ENCODE peak calls at places on chromosome 13, in four cellular contexts. R, G, K and U are unnamed samples.

GRCh38 chr13:42992585-42993122 is 613 bp upstream of the EPSTI1 start:
- DNase-seq in R (no peak), K (no peak), G (no peak), U (no peak)

GRCh38 chr13:36880961-36881360 is 39.1 kb downstream of the SMAD9 start:
- DNase-seq in K (peak), R (no peak), G (no peak), U (no peak)

GRCh38 chr13:87235621-87236020 is 435.6 kb upstream of the SLITRK5 start:
- DNase-seq in R (no peak), K (peak), G (peak), U (no peak)

GRCh38 chr13:24052547-24052981 is 108.0 kb upstream of the SPATA13 start:
- DNase-seq in G (no peak), R (no peak), K (peak), U (no peak)

GRCh38 chr13:41561179-41561578 is 103.8 kb downstream of the RGCC start:
- DNase-seq in G (no peak), R (no peak), K (peak), U (no peak)

GRCh38 chr13:93603043-93603442 is 376.4 kb downstream of the GPC6 start:
- DNase-seq in K (peak), R (no peak), G (peak), U (peak)

GRCh38 chr13:47437411-47437810 is 540.6 kb upstream of the HTR2A start:
- DNase-seq in G (no peak), R (no peak), K (peak), U (no peak)

GRCh38 chr13:31807090-31807541 is 67.8 kb downstream of the RXFP2 start:
- DNase-seq in K (peak), R (no peak), G (no peak), U (no peak)

GRCh38 chr13:46759861-46760260 is 37.1 kb downstream of the ESD start:
- DNase-seq in K (peak), R (no peak), G (peak), U (no peak)

GRCh38 chr13:113157206-113157928 is 1.1 kb upstream of the PROZ start:
- DNase-seq in K (no peak), R (no peak), G (no peak), U (no peak)

GRCh38 chr13:29852464-29853054 is 2.1 kb upstream of the UBL3 start:
- DNase-seq in R (no peak), K (peak), G (no peak), U (no peak)

GRCh38 chr13:84894749-84895148 is 904.5 kb downstream of the SLITRK6 start:
- DNase-seq in K (no peak), R (no peak), G (no peak), U (peak)

GRCh38 chr13:64130600-64130999 is 2715.0 kb upstream of the PCDH20 start:
- DNase-seq in R (no peak), K (no peak), G (no peak), U (no peak)

GRCh38 chr13:109095126-109095525 is 465.7 kb downstream of the MYO16 start:
- DNase-seq in R (no peak), G (no peak), K (no peak), U (no peak)

GRCh38 chr13:20436505-20436904 is 89.2 kb downstream of the CRYL1 start:
- DNase-seq in G (no peak), R (no peak), K (no peak), U (no peak)

GRCh38 chr13:112702341-112702982 is 12.6 kb downstream of the ATP11A start:
- DNase-seq in K (no peak), R (no peak), G (no peak), U (no peak)

GRCh38 chr13:20099319-20099718 is 61.5 kb downstream of the GJA3 start:
- DNase-seq in R (no peak), K (no peak), G (no peak), U (peak)

GRCh38 chr13:100063333-100063732 is 25.6 kb upstream of the PCCA start:
- DNase-seq in K (peak), G (no peak), R (no peak), U (no peak)

GRCh38 chr13:100589178-100589725 is 663 bp upstream of the GGACT start:
- DNase-seq in R (no peak), K (peak), G (no peak), U (no peak)

GRCh38 chr13:46495647-46496046 is 57.3 kb upstream of the LRCH1 start:
- DNase-seq in R (no peak), G (no peak), K (peak), U (no peak)

GRCh38 chr13:75302031-75302430 is 179.9 kb downstream of the TBC1D4 start:
- DNase-seq in K (no peak), R (no peak), G (no peak), U (no peak)

GRCh38 chr13:94110011-94110410 is 369.5 kb downstream of the DCT start:
- DNase-seq in R (no peak), K (peak), G (no peak), U (no peak)

GRCh38 chr13:113917523-113918371 is 53.9 kb upstream of the GAS6 start:
- DNase-seq in R (no peak), K (no peak), G (no peak), U (no peak)

GRCh38 chr13:51067376-51068125 is 43.5 kb downstream of the C13orf42 start:
- DNase-seq in R (no peak), K (no peak), G (no peak), U (no peak)

DNA sequence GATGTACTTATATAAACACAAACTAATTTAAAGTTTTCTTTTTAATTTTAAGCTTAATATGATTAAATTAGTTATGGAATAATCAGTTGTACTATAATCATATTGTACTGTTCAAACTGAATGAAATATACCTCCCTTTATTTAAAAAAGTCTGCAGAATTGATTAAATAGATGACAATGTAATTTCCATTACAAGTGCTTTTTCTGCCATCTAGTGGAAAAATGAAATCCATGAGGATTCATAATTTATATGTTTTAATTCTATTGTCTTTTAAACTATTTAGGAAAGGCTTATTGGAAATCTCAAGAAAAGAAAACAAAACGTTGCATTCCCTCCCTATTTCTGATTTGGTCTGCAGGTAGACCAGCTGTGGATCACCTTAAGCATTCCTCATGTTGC is 30.8 kb downstream of the MZT1 start:
- DNase-seq in G (peak), K (peak), R (no peak), U (no peak)
- TF ChIP-seq EZH2phosphoT487 in G (no peak), K (no peak), R (no peak), U (no peak)

GRCh38 chr13:40318366-40318765 is 348.1 kb downstream of the FOXO1 start:
- DNase-seq in R (no peak), K (peak), G (no peak), U (no peak)
- TF ChIP-seq EZH2phosphoT487 in R (no peak), K (no peak), G (no peak), U (no peak)

GRCh38 chr13:83056269-83056668 is 826.0 kb downstream of the SLITRK1 start:
- DNase-seq in G (no peak), R (no peak), K (no peak), U (no peak)

DNA sequence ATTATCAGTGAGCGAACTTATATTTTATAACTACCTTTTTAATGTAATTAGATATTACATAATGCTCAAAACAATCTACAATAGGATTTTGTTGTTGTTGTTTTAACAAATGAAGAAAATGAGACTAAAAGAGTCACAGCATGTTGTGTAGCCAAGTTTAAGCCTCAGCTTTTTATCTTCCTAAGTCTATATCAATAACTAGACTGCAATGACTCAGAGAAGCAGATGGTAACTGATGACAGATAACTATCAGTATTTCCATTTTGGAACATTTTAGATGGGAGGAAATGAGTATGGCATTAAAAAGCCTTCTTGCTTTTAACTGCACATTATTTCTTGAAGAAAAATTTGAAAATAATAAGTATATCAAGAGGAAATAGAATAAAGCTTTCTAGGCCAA is 825.2 kb downstream of the SLITRK1 start:
- DNase-seq in K (peak), R (no peak), G (peak), U (no peak)
- TF ChIP-seq EZH2phosphoT487 in K (no peak), R (no peak), G (no peak), U (no peak)

DNA sequence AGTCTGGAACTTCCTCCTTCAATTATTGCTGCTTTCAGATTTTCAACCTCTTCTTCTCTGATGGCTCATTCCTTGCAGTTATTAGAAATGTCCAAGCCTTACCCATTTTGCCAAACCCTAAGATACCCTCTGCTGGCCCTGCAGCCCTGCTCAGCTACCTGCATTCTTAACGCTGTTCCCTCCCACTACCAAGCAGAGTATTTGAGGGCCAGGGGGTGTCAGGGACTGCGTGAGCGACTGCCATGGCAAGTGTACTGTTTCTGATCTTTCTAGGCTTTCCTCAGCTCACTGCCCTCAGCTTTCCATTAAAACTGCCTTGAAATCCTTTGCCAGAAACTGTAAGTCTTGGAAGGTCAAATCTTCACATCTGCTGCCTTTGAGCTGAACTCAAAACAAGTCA is 40.9 kb downstream of the HS6ST3 start:
- DNase-seq in G (no peak), K (no peak), R (peak), U (peak)
- TF ChIP-seq EZH2phosphoT487 in G (no peak), K (no peak), R (no peak), U (no peak)

DNA sequence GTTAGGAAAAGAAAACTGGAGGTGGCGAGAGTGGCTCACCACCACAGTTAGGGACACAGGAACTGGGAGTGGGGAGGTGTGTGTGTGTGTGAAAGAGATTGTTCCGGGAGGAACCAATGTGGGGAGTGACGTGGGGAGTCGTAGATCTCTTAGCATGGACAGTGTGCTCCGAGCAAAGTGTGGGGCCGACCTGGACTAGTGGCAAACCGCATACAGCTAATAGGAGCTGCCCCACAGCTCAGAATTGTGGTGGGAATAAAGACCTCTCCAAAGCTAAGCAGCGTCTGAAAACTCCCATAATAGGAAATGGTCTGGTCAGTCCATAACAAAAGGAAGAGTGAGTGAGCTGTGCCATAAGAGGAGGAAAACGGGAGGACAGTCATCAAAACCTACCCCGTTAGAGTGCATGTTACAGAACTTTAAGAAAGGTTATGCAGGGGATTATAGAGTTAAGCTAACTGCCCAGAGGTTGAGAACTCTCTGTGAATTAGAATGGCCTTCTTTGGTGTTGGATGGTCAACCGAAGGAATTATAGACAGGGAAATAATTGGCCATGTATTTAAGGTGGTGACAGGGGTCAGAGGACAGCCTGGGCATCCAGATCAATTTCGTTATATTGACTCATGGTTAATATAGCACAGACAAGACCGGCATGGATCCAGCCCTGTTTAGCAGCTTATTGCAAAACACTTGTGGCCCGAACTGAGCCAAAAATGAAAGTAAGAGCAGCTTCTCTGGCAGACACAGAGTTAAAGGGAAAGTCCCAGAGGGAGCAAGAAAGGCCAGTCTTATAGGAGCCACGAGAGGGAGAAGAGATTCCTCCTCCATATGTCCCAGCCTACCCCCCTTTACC is 8.9 kb upstream of the SLC15A1 start:
- DNase-seq in K (peak), G (no peak), R (no peak), U (no peak)
- TF ChIP-seq EZH2phosphoT487 in K (no peak), G (no peak), R (no peak), U (no peak)

GRCh38 chr13:28401303-28402056 is 93.4 kb downstream of the FLT1 start:
- DNase-seq in K (peak), R (no peak), G (peak), U (no peak)
- TF ChIP-seq EZH2phosphoT487 in K (peak), R (no peak), G (no peak), U (no peak)

DNA sequence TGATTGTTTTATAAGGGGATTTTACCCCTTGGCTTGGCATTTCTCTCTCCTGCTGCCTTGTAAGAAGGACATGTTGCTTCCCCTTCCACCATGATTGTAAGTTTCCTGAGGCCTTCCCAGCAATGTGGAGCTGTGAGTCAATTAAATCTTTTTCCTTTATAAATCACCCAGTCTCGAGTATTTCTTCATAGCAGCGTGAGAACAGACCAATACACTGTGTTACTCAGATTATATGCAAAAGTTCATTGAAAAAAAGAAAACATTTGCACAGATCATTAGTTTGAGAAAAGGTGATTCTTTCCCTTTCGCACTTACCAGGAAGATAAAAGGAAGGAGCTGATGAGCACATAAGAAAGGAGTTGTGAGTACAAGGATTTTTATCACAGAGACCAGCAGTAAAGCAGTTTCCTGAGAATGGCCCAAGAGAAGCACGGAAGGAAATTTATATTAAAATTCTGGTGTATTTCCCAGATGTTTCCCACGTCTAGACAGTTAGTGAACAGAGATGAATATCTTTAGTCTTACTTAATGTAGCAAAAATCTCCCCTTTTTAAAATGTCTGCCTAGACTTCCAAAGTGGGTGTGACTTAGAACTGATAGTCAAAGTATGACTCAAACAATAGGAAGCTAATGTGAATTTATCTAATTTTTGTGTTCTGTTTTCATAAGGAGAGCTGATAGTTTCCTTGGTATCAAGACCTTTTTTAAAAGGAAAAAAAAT is 431.8 kb upstream of the SGCG start:
- DNase-seq in K (peak), G (no peak), R (no peak), U (no peak)
- TF ChIP-seq EZH2phosphoT487 in K (no peak), G (no peak), R (no peak), U (no peak)

GRCh38 chr13:21683034-21683733 is 12.3 kb downstream of the FGF9 start:
- DNase-seq in K (peak), G (peak), R (no peak), U (no peak)
- TF ChIP-seq EZH2phosphoT487 in K (peak), G (no peak), R (no peak), U (no peak)

GRCh38 chr13:48600374-48601364 is 53.1 kb upstream of the CYSLTR2 start:
- DNase-seq in K (peak), G (peak), R (no peak), U (no peak)
- TF ChIP-seq EZH2phosphoT487 in K (no peak), G (no peak), R (no peak), U (no peak)

GRCh38 chr13:26709461-26709860 is 51.1 kb downstream of the GPR12 start:
- DNase-seq in G (no peak), K (no peak), R (no peak), U (no peak)

GRCh38 chr13:26706381-26706780 is 54.2 kb downstream of the GPR12 start:
- DNase-seq in G (no peak), K (no peak), R (no peak), U (peak)

GRCh38 chr13:26708007-26708297 is 52.6 kb downstream of the GPR12 start:
- DNase-seq in R (no peak), K (no peak), G (no peak), U (no peak)

GRCh38 chr13:26710166-26710565 is 50.4 kb downstream of the GPR12 start:
- DNase-seq in K (no peak), R (no peak), G (no peak), U (peak)

DNA sequence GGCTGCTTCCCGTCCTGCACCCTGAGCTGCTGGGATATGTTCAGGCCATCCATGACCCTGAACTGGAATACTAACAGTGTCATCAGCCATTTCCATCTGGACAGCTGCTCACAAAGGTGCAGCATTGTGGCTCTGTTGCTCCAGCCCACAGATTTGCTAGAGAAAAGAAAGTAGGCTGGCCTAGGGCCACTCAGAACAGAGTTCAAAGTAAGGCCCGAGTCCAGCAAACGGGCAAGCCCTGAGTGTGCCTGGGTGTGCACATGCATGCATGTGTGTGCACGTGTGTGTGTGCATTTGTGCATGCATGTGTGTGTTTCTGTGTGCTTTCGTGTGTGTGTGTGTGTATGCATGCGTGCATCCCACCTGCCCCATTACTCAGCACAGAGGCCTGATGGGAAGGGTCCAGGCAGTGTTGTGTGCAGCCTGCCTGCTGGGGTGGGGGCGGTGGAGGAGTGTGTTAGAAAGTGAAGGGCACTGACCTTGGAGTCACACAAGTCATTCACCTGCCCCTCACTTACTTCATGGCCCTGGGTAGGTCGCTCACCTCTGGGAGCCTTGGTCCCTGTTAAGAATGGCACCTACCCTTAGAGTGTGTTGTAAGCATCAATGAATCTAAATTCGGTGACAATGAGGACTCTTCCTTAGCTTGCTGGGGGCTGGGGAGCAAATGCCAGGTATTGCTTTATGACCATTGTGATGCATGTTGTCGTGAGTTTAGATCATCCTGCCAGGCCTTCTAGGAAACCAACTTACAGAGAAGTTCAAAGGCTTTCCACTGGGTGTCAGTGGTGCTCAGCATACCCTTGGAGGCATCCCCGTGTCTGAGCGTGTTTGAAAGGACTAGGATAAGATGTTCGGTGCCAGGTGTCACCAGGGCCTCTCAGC is 53.2 kb downstream of the GPR12 start:
- DNase-seq in R (peak), G (peak), K (peak), U (peak)
- TF ChIP-seq EZH2phosphoT487 in R (no peak), G (no peak), K (no peak), U (no peak)